ENCODE peak calls at places on chromosome 7, in four cellular contexts. L is fibroblast of lung, S is HepG2, K is PC-3. H is an unnamed sample.

GRCh38 chr7:157754416-157754790 is 417.6 kb downstream of the DNAJB6 start:
- DNase-seq in S (no peak), L (no peak), K (no peak), H (no peak)

GRCh38 chr7:77903597-77903996 is 105.0 kb downstream of the PHTF2 start:
- DNase-seq in K (peak), S (peak), L (no peak), H (no peak)

GRCh38 chr7:1952781-1953180 is 280.0 kb downstream of the MAD1L1 start:
- DNase-seq in S (no peak), L (no peak), K (no peak), H (no peak)

GRCh38 chr7:1249731-1250130 is 17.1 kb downstream of the UNCX start:
- DNase-seq in L (no peak), K (no peak), S (no peak), H (no peak)

GRCh38 chr7:26369519-26370385 is 78.1 kb downstream of the SNX10 start:
- DNase-seq in K (peak), S (peak), L (peak), H (no peak)

GRCh38 chr7:149644754-149645153 is 128.6 kb downstream of the ZNF467 start:
- DNase-seq in L (no peak), K (peak), S (no peak), H (no peak)

GRCh38 chr7:25124485-25125136 is 449 bp downstream of the CYCS start:
- DNase-seq in L (peak), K (no peak), S (no peak), H (peak)

GRCh38 chr7:107643407-107643806 is 17.2 kb upstream of the SLC26A4 start:
- DNase-seq in L (peak), S (no peak), K (peak), H (peak)

GRCh38 chr7:2142386-2142785 is 90.4 kb downstream of the MAD1L1 start:
- DNase-seq in K (no peak), S (no peak), L (no peak), H (no peak)

GRCh38 chr7:105219771-105220160 is 169.0 kb downstream of the SRPK2 start:
- DNase-seq in L (peak), K (peak), S (no peak), H (peak)

GRCh38 chr7:124907490-124907889 is 22.1 kb downstream of the POT1 start:
- DNase-seq in K (no peak), S (no peak), L (no peak), H (no peak)

GRCh38 chr7:159094030-159094740 is 50.5 kb downstream of the VIPR2 start:
- DNase-seq in L (no peak), S (no peak), K (no peak), H (no peak)

GRCh38 chr7:110386914-110387313 is 704.0 kb upstream of the LRRN3 start:
- DNase-seq in L (peak), S (peak), K (peak), H (peak)

GRCh38 chr7:20408467-20408826 is 77.7 kb downstream of the ITGB8 start:
- DNase-seq in L (peak), S (no peak), K (peak), H (peak)

GRCh38 chr7:135923700-135924261 is 53.4 kb downstream of the MTPN start:
- DNase-seq in S (no peak), L (peak), K (peak), H (peak)

GRCh38 chr7:152674860-152675760 is 831 bp downstream of the XRCC2 start:
- DNase-seq in K (peak), S (peak), L (peak), H (no peak)

GRCh38 chr7:92634924-92635519 is 44.8 kb upstream of the FAM133B start:
- DNase-seq in K (peak), S (peak), L (peak), H (peak)

DNA sequence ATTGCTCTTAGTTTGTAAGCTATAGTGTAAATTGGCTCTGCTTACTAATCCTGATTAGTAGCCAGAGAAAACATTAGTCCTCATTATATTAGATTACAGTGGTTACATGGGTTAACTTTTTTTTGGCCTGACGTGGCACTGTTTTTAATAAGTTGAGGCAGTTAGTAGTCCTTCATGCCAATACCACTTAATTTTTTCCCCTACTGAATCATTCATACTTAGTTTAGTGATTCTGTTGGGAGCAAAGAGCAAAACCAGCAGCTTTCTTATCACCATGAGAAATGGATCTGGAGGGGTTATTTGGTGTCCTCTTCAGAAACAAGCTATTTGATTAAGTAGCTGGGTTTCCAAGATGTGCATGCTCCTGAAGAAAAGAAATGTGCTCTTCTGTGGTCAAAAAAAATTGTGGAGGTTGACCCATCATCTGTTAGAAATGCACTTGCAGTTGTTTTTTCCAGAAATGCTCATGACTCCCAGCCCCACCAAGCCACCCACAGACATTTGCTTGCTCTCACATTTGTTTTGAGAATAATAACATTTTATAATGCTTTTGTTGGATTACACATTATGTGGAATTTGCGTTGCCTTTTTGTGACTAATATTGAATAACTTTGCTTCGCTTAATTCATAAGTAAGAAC is 258.5 kb downstream of the HDAC9 start:
- DNase-seq in L (peak), S (no peak), K (no peak), H (peak)
- H3K4me3 ChIP-seq in L (no peak), S (no peak), K (no peak), H (peak)

GRCh38 chr7:120554960-120555571 is 282.1 kb downstream of the KCND2 start:
- DNase-seq in L (peak), K (peak), S (peak), H (peak)
- TF ChIP-seq EZH2 in L (no peak), K (no peak), S (no peak), H (no peak)

GRCh38 chr7:22853138-22853537 is 30.5 kb upstream of the TOMM7 start:
- DNase-seq in K (no peak), S (no peak), L (no peak), H (no peak)
- H3K4me3 ChIP-seq in K (no peak), S (no peak), L (no peak), H (no peak)

DNA sequence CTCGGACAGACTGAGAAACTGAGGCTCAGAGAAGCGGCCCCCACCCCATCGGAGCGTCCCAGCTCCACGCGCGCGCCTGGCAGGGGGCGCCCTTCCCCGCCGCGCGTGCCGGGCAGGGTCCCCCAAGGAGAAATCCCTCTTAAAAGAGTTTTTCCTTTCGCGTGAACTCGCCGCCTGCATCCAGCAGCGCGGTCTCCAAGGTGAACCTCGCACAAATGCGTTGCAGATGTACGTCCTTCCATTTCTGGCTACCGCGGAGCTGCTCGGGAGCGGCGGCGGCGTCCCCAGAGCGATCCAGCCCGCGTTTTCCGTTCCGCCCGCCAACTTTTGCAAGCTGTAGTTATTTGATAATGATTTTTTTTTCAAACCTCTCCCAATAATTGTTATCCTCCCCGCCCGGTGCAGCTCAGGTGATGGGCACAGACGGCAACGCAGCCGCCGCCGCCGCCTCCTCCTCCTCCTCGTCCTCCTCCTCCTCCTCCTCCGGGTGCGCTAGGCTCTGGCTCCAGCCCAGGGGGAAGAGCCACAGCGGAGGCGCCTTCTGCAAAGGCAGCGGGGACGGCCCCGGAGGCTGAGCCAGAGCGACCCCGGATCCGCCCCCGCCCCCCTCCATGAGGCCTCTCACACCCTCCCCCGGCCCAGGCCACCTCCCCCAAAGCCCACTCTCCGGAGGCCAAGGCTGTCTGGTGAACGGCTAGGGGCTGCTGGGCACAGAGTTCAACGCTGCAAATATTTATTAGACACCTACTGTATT is 74.0 kb upstream of the CUX1 start:
- DNase-seq in S (no peak), K (peak), L (peak), H (peak)
- TF ChIP-seq EZH2 in S (no peak), K (no peak), L (no peak), H (no peak)

GRCh38 chr7:47255007-47255406 is 326.9 kb downstream of the TNS3 start:
- DNase-seq in K (no peak), S (no peak), L (no peak), H (no peak)
- H3K4me3 ChIP-seq in K (peak), S (no peak), L (no peak), H (no peak)

H was measured in astrocyte.